ENCODE peak calls at places on chromosomes 13 and 19, in six cellular contexts. One of them, this sample, is unnamed.

GRCh38 chr13:75480691-75481175 is 1.2 kb downstream of the TBC1D4 start:
- DNase-seq in IMR-90: peak; percentile 37
- DNase-seq in suprapubic skin: peak; percentile 84
- DNase-seq in GM12891: peak; percentile 12
- DNase-seq in uterus: peak; percentile 31
- DNase-seq in gastrocnemius medialis: peak; percentile 83
- DNase-seq in this sample: peak; percentile 75

GRCh38 chr13:95156208-95156607 is 145.0 kb downstream of the ABCC4 start:
- DNase-seq in IMR-90: peak; percentile 17
- DNase-seq in suprapubic skin: no peak
- DNase-seq in GM12891: no peak
- DNase-seq in uterus: no peak
- DNase-seq in gastrocnemius medialis: no peak
- DNase-seq in this sample: no peak

GRCh38 chr13:50707533-50708096 is 135.9 kb downstream of the DLEU7 start:
- DNase-seq in IMR-90: no peak
- DNase-seq in suprapubic skin: no peak
- DNase-seq in GM12891: no peak
- DNase-seq in uterus: no peak
- DNase-seq in gastrocnemius medialis: no peak
- DNase-seq in this sample: no peak

GRCh38 chr19:14375582-14376291 is 5.5 kb upstream of the ADGRE5 start:
- DNase-seq in IMR-90: peak; percentile 22
- DNase-seq in suprapubic skin: no peak
- DNase-seq in GM12891: no peak
- DNase-seq in uterus: peak; percentile 81
- DNase-seq in gastrocnemius medialis: peak; percentile 85
- DNase-seq in this sample: no peak

GRCh38 chr13:98506343-98507059 is 70.4 kb downstream of the STK24 start:
- DNase-seq in IMR-90: no peak
- DNase-seq in suprapubic skin: no peak
- DNase-seq in GM12891: no peak
- DNase-seq in uterus: no peak
- DNase-seq in gastrocnemius medialis: no peak
- DNase-seq in this sample: no peak

GRCh38 chr19:54473071-54473941 is at the start of gene CDC42EP5:
- DNase-seq in IMR-90: peak; percentile 85
- DNase-seq in suprapubic skin: peak; percentile 86
- DNase-seq in GM12891: no peak
- DNase-seq in uterus: peak; percentile 77
- DNase-seq in gastrocnemius medialis: peak; percentile 39
- DNase-seq in this sample: no peak

GRCh38 chr19:30799854-30800755 is 427.9 kb downstream of the ZNF536 start:
- DNase-seq in IMR-90: no peak
- DNase-seq in suprapubic skin: no peak
- DNase-seq in GM12891: peak; percentile 49
- DNase-seq in uterus: no peak
- DNase-seq in gastrocnemius medialis: no peak
- DNase-seq in this sample: peak; percentile 3

GRCh38 chr13:103976371-103976770 is 910.2 kb upstream of the SLC10A2 start:
- DNase-seq in IMR-90: no peak
- DNase-seq in suprapubic skin: no peak
- DNase-seq in GM12891: no peak
- DNase-seq in uterus: no peak
- DNase-seq in gastrocnemius medialis: no peak
- DNase-seq in this sample: no peak

GRCh38 chr19:6424939-6425731 is 524 bp upstream of the KHSRP start:
- DNase-seq in IMR-90: peak; percentile 100
- DNase-seq in suprapubic skin: peak; percentile 100
- DNase-seq in GM12891: peak; percentile 99
- DNase-seq in uterus: peak; percentile 100
- DNase-seq in gastrocnemius medialis: peak; percentile 100
- DNase-seq in this sample: peak; percentile 100

GRCh38 chr19:46283771-46284170 is 13.1 kb upstream of the HIF3A start:
- DNase-seq in IMR-90: no peak
- DNase-seq in suprapubic skin: no peak
- DNase-seq in GM12891: no peak
- DNase-seq in uterus: peak; percentile 59
- DNase-seq in gastrocnemius medialis: no peak
- DNase-seq in this sample: no peak

GRCh38 chr13:114096811-114097503 is 35.5 kb downstream of the RASA3 start:
- DNase-seq in IMR-90: no peak
- DNase-seq in suprapubic skin: peak; percentile 71
- DNase-seq in GM12891: no peak
- DNase-seq in uterus: peak; percentile 13
- DNase-seq in gastrocnemius medialis: peak; percentile 10
- DNase-seq in this sample: no peak

GRCh38 chr19:49125025-49125731 is 5.8 kb downstream of the PPFIA3 start:
- DNase-seq in IMR-90: no peak
- DNase-seq in suprapubic skin: no peak
- DNase-seq in GM12891: no peak
- DNase-seq in uterus: no peak
- DNase-seq in gastrocnemius medialis: no peak
- DNase-seq in this sample: no peak

GRCh38 chr19:18265611-18265981 is 8.7 kb downstream of the IQCN start:
- DNase-seq in IMR-90: no peak
- DNase-seq in suprapubic skin: no peak
- DNase-seq in GM12891: no peak
- DNase-seq in uterus: no peak
- DNase-seq in gastrocnemius medialis: no peak
- DNase-seq in this sample: no peak

GRCh38 chr13:60571571-60571970 is 174.6 kb downstream of the TDRD3 start:
- DNase-seq in IMR-90: no peak
- DNase-seq in suprapubic skin: no peak
- DNase-seq in GM12891: no peak
- DNase-seq in uterus: no peak
- DNase-seq in gastrocnemius medialis: no peak
- DNase-seq in this sample: no peak

GRCh38 chr13:61880576-61881283 is 465.1 kb upstream of the PCDH20 start:
- DNase-seq in IMR-90: peak; percentile 5
- DNase-seq in suprapubic skin: no peak
- DNase-seq in GM12891: peak; percentile 21
- DNase-seq in uterus: no peak
- DNase-seq in gastrocnemius medialis: no peak
- DNase-seq in this sample: peak; percentile 57

GRCh38 chr13:45501175-45501526 is 36.4 kb downstream of the COG3 start:
- DNase-seq in IMR-90: no peak
- DNase-seq in suprapubic skin: no peak
- DNase-seq in GM12891: no peak
- DNase-seq in uterus: no peak
- DNase-seq in gastrocnemius medialis: no peak
- DNase-seq in this sample: no peak

GRCh38 chr19:10037809-10038208 is 24.5 kb downstream of the RDH8 start:
- DNase-seq in IMR-90: no peak
- DNase-seq in suprapubic skin: no peak
- DNase-seq in GM12891: no peak
- DNase-seq in uterus: no peak
- DNase-seq in gastrocnemius medialis: no peak
- DNase-seq in this sample: no peak

GRCh38 chr19:610071-610800 is 20.6 kb downstream of the HCN2 start:
- DNase-seq in IMR-90: no peak
- DNase-seq in suprapubic skin: no peak
- DNase-seq in GM12891: no peak
- DNase-seq in uterus: no peak
- DNase-seq in gastrocnemius medialis: no peak
- DNase-seq in this sample: no peak

DNA sequence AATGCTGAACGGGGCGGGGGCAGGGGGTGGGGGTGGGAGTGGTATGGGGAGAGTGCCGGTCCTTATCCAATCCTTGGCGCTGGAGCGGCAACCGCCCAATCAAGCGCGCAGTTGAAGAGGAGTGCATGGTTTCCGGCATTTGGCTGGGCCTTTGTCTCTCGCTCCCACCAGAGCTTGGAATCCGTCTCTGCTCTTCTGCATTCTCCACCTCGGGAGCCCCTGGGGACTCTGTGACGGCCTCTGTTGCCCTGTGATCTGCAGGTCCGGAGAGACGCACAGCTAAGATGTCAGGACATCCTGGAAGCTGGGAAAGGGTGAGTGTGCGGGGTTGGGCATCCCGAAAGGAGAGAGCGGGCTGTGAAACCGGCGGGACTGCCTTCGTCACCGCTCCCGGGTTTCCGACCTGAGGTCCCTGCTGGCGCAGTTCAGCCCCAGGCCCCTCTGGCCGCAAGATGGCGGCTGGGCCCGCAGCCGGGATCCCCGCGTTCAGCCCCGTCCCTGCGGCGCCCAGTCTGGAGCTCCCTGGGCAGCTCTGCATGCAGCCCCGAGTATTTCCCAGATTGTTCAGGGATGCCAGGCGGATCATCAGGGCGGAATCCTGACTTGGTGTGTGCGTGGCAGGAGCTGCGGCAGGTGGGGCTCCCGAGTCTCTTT is 53.6 kb upstream of the ZNF254 start:
- DNase-seq in IMR-90: peak; percentile 91
- DNase-seq in suprapubic skin: peak; percentile 94
- DNase-seq in GM12891: peak; percentile 85
- DNase-seq in uterus: peak; percentile 88
- DNase-seq in gastrocnemius medialis: peak; percentile 82
- DNase-seq in this sample: peak; percentile 84
- TF ChIP-seq POLR2A in IMR-90: peak; percentile 86
- TF ChIP-seq POLR2A in suprapubic skin: peak; percentile 83
- TF ChIP-seq POLR2A in GM12891: peak; percentile 90
- TF ChIP-seq POLR2A in uterus: peak; percentile 55
- TF ChIP-seq POLR2A in gastrocnemius medialis: peak; percentile 33
- TF ChIP-seq POLR2A in this sample: peak; percentile 65

DNA sequence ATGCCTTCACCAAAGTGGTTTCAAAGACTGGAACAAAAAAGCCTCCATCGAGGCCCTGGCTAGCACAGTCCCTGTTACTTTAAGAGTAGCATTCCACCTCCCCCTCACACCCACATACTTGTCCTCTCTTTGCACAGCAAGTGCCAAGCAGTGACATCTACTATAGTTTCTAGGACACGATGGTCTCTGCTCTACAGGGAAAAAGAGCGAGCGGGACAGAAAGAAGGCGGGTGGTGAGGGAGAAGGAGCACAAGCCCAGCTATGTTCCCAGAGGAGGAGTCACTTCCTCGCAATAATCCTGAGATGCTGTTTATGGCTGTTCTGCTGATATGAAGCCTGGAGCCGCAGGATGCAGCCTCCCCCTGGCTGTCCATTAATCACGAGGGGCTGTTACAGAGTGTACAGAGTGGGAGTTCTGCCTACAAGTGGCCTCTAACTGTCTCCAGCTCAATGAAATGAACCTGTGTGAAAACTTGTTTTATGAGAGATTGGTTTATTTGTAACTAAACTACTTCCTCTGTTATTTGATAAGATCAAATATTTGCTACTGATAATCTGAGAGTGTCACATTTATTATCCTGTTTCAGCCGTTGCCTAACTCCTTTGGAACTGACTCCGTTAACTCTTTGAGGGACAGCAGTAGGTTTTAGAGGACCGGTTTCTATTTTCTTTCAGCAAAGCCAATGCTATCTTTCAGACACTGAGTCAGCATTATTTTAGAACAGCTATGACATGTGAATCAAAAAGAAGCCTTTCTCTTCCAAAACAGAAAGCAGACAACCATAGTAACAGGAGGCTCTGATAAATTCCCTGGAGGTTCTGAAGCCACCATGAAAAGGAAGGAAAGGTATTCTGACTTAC is 208.0 kb downstream of the SPRY2 start:
- DNase-seq in IMR-90: peak; percentile 62
- DNase-seq in suprapubic skin: no peak
- DNase-seq in GM12891: no peak
- DNase-seq in uterus: peak; percentile 47
- DNase-seq in gastrocnemius medialis: peak; percentile 59
- DNase-seq in this sample: peak; percentile 15
- TF ChIP-seq POLR2A in IMR-90: no peak
- TF ChIP-seq POLR2A in suprapubic skin: no peak
- TF ChIP-seq POLR2A in GM12891: no peak
- TF ChIP-seq POLR2A in uterus: no peak
- TF ChIP-seq POLR2A in gastrocnemius medialis: no peak
- TF ChIP-seq POLR2A in this sample: no peak

GRCh38 chr19:41353466-41354342 is at the start of gene TGFB1:
- DNase-seq in IMR-90: peak; percentile 87
- DNase-seq in suprapubic skin: peak; percentile 94
- DNase-seq in GM12891: peak; percentile 97
- DNase-seq in uterus: peak; percentile 89
- DNase-seq in gastrocnemius medialis: peak; percentile 63
- DNase-seq in this sample: peak; percentile 86
- TF ChIP-seq POLR2A in IMR-90: peak; percentile 85
- TF ChIP-seq POLR2A in suprapubic skin: no peak
- TF ChIP-seq POLR2A in GM12891: peak; percentile 58
- TF ChIP-seq POLR2A in uterus: no peak
- TF ChIP-seq POLR2A in gastrocnemius medialis: peak; percentile 40
- TF ChIP-seq POLR2A in this sample: peak; percentile 60

GRCh38 chr13:23377603-23378002 is 55.9 kb downstream of the SACS start:
- DNase-seq in IMR-90: no peak
- DNase-seq in suprapubic skin: no peak
- DNase-seq in GM12891: no peak
- DNase-seq in uterus: peak; percentile 29
- DNase-seq in gastrocnemius medialis: no peak
- DNase-seq in this sample: no peak

GRCh38 chr13:23378009-23378632 is 55.4 kb downstream of the SACS start:
- DNase-seq in IMR-90: peak; percentile 99
- DNase-seq in suprapubic skin: no peak
- DNase-seq in GM12891: peak; percentile 33
- DNase-seq in uterus: peak; percentile 64
- DNase-seq in gastrocnemius medialis: no peak
- DNase-seq in this sample: no peak

GRCh38 chr13:23372264-23372905 is 61.1 kb downstream of the SACS start:
- DNase-seq in IMR-90: peak; percentile 87
- DNase-seq in suprapubic skin: no peak
- DNase-seq in GM12891: no peak
- DNase-seq in uterus: no peak
- DNase-seq in gastrocnemius medialis: no peak
- DNase-seq in this sample: peak; percentile 21

GRCh38 chr13:23380534-23380933 is 53.0 kb downstream of the SACS start:
- DNase-seq in IMR-90: peak; percentile 71
- DNase-seq in suprapubic skin: no peak
- DNase-seq in GM12891: no peak
- DNase-seq in uterus: no peak
- DNase-seq in gastrocnemius medialis: no peak
- DNase-seq in this sample: no peak

DNA sequence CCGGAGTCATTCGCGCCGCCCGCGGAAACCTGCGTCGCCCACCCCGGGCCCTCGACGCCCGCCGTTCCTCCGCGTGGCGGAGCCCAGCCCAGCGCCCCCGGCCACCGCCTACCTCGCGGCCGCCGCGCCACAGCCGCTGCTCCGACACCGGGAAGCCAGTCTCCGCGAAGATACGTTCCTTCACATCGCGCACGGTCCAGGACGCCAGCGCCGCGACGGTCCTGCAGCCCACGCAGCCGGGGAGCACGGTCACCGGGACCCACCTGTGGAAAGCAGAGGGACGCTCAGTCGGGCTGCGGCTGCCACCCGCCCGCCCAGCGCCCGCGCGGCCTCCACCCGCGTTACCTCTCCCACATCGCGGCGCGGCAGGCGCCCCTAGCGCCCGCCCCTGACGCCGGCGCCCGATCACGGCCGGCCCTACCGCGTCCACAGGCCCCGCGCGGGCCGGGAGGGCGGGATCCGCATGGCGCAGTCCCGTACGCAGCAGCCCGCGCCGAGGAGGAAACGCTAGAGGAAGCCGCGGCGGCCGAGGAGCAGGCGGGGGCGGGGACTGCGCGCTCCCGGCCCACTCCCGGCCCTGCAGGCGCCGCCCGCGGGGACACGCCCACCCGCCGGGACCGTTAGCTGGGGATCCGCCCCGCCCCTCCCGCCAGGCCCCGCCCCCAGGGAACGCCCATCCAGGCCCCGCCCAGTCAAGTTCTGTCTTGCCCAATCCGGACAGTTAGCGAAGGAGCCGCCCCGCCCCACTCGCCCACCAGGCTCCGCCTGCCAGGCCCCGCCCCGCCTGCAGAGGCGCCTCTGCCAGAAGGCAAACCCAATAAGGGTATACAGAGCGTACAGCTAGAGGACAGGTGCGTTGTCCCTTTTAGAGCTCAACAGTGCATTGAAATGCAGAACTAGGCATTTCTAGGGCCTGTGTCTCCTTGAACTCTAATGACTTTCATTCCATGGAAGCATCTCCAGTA is 58.2 kb downstream of the SACS start:
- DNase-seq in IMR-90: peak; percentile 92
- DNase-seq in suprapubic skin: peak; percentile 98
- DNase-seq in GM12891: peak; percentile 85
- DNase-seq in uterus: peak; percentile 97
- DNase-seq in gastrocnemius medialis: peak; percentile 98
- DNase-seq in this sample: peak; percentile 95
- TF ChIP-seq POLR2A in IMR-90: peak; percentile 82
- TF ChIP-seq POLR2A in suprapubic skin: peak; percentile 23
- TF ChIP-seq POLR2A in GM12891: peak; percentile 56
- TF ChIP-seq POLR2A in uterus: peak; percentile 65
- TF ChIP-seq POLR2A in gastrocnemius medialis: peak; percentile 79
- TF ChIP-seq POLR2A in this sample: peak; percentile 35

This sample was measured in erythroblast.